ENCODE peak calls at places on chromosome 18, in nine cellular contexts. Q is choroid plexus epithelial cell; N is astrocyte of the spinal cord; M is transverse colon; H is heart left ventricle; X is naive thymus-derived CD4-positive, alpha-beta T cell; Y is foreskin fibroblast; G is left lung; R is GM12865. A is an unnamed sample.

GRCh38 chr18:6155707-6156106 is 259.0 kb downstream of the L3MBTL4 start:
- DNase-seq in Q (no peak), N (no peak), M (no peak), H (no peak), X (no peak), Y (no peak), G (no peak), R (no peak), A (no peak)

GRCh38 chr18:22471546-22472131 is 53.9 kb upstream of the CTAGE1 start:
- DNase-seq in Q (peak), N (peak), M (no peak), H (no peak), X (no peak), Y (peak), G (no peak), R (no peak), A (peak)

GRCh38 chr18:76978616-76979015 is 154.0 kb downstream of the MBP start:
- DNase-seq in Q (no peak), N (no peak), M (peak), H (no peak), X (no peak), Y (no peak), G (peak), R (no peak), A (no peak)

GRCh38 chr18:43271593-43272432 is 5.5 kb downstream of the SYT4 start:
- DNase-seq in Q (peak), N (peak), M (no peak), H (no peak), X (peak), Y (peak), G (no peak), R (peak), A (no peak)

GRCh38 chr18:2850816-2851215 is 4.0 kb downstream of the EMILIN2 start:
- DNase-seq in Q (no peak), N (no peak), M (no peak), H (no peak), X (no peak), Y (peak), G (no peak), R (no peak), A (no peak)

GRCh38 chr18:46250084-46250811 is 146.1 kb downstream of the HAUS1 start:
- DNase-seq in Q (peak), N (peak), M (peak), H (no peak), X (peak), Y (peak), G (no peak), R (peak), A (peak)

GRCh38 chr18:463442-464310 is 36.8 kb downstream of the COLEC12 start:
- DNase-seq in Q (no peak), N (peak), M (no peak), H (no peak), X (no peak), Y (peak), G (no peak), R (no peak), A (no peak)

GRCh38 chr18:75223687-75224347 is 13.2 kb downstream of the TSHZ1 start:
- DNase-seq in Q (no peak), N (peak), M (no peak), H (no peak), X (no peak), Y (peak), G (no peak), R (no peak), A (no peak)

GRCh38 chr18:76260941-76261472 is 234.0 kb downstream of the ZNF516 start:
- DNase-seq in Q (no peak), N (no peak), M (no peak), H (no peak), X (no peak), Y (peak), G (no peak), R (no peak), A (no peak)

GRCh38 chr18:12645264-12645663 is 12.6 kb downstream of the SPIRE1 start:
- DNase-seq in Q (no peak), N (no peak), M (no peak), H (no peak), X (no peak), Y (no peak), G (no peak), R (no peak), A (no peak)
- H3K4me3 ChIP-seq in Q (no peak), N (no peak), M (no peak), H (no peak), X (no peak), Y (no peak), G (no peak), R (no peak), A (no peak)

GRCh38 chr18:31244737-31245432 is 73.1 kb upstream of the DSG1 start:
- DNase-seq in Q (no peak), N (no peak), M (no peak), H (no peak), X (no peak), Y (no peak), G (no peak), R (no peak), A (no peak)
- H3K4me3 ChIP-seq in Q (no peak), N (no peak), M (no peak), H (peak), X (no peak), Y (no peak), G (no peak), R (peak), A (no peak)

DNA sequence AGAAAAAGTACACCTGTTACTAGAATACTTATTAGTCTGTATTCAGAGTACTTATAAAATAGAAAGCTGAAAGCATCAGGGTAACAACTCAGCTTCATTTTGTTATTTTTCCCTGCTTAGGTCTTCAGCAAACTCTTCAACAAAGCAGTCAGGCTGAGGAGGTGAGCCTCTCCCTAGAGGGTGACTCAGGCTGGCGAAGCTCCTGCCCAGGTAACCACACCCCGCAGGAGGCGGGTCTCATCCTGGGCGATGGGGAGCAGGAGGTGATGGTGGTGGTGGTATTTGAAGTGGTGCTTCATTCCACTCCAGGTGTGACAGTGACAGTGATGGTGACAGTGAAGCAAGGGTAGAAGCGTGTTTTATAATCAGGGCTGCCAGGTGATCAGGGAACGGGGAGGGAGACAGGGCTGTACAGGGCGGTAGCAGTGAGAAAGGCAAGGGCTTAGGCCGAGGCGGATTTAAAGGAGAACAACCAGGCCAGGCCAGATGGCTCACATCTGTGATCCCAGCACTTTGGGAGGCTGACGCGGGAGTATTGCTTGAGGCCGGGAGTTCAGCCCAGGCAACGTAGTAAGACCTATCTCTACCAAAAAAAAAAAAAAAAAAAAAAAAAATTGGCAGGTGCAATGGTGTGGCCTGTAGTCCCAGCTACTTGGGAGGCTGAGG is 127.1 kb downstream of the SOCS6 start:
- DNase-seq in Q (no peak), N (no peak), M (peak), H (no peak), X (no peak), Y (peak), G (no peak), R (no peak), A (no peak)
- H3K4me3 ChIP-seq in Q (no peak), N (no peak), M (no peak), H (no peak), X (no peak), Y (no peak), G (no peak), R (no peak), A (no peak)

DNA sequence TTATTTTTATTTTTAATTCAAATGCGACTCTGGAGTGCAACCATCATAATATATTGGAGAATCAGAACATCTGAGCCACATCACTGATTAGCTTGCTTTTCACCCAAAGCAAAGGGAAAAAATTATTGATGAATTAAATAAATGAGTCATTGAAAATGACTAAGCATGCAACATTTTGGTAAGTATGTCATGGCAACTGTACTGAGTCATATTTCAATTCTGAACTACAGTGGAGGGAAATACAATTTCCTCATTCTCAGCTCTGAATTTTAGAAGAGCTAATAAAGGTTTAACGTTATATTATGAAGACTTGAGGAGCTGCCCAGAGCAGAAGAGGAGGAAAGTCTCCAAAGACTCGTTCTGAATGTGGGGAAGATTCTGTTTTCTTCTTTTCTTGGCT is 89.6 kb upstream of the CCDC68 start:
- DNase-seq in Q (peak), N (peak), M (no peak), H (no peak), X (no peak), Y (peak), G (no peak), R (no peak), A (no peak)
- H3K4me3 ChIP-seq in Q (no peak), N (no peak), M (no peak), H (no peak), X (no peak), Y (no peak), G (no peak), R (no peak), A (no peak)

DNA sequence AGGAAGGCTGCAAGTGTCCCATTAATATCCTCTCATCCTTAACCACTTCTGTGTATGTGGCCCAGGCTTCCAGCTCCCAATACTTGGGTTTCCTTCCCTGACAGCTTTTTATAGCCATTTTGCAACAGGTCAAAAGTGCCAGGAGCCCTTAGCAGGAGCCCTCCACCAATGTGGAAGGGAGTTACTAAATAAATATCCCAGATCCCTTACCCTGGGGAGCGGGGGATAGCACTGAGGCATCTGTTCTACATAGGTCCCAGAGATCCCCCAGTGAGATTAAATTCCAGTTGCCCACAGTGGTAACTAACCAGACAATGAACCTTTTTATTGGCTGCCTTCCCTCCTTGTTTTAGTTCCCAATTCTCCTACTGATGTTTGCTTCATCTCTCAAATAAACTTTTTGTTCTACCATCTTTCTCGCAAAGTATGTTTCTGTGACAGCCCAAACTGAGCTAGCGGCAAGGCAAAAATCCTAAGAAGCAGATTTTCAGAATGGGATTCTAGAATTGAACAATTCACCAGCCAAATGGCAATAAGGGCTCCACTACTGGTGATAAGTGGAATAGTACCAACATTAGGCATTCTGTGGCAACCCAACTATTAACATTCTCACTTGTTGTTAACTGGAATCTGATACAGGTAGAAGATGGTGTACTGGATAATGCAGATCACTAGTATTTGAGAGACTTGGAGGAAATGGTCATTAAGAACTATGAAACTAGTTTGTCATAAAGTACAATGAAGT is 83.9 kb upstream of the MAPRE2 start:
- DNase-seq in Q (peak), N (peak), M (no peak), H (no peak), X (no peak), Y (no peak), G (no peak), R (no peak), A (no peak)
- H3K4me3 ChIP-seq in Q (no peak), N (no peak), M (no peak), H (no peak), X (no peak), Y (no peak), G (no peak), R (no peak), A (no peak)

DNA sequence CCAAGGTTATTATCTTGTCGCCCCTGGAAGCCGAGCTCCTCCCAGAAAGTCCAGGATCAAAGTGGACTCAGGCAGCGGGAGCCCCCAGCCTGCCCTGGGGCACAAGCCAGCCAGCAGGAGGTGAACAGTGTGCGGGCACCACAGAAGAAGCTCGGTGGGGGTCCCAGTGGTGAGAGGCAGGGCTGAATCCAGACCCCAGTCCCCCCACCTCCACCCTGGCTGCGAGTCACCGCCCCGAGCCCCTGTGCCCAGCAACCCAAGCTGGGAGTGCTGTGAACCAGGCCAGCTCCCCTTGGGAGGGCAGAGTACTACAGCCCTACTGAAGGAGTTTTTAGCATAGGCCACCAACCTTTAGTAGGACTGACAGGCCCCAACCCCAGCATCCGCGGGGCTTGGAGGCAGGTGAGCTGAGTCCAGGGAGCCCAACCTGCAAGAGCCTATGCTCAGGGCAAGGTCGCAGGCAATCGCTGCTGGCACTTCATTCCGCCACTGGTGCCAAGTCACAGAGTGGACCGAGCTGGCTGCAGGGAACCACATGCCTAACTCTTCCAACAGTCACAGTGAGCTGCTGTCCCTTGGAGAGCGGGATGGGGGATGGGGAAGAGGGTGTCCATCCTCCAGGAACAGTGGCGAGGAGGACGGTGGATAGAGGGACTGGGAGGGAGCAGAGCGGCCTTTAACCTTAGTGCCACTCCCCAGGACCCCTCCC is 3.0 kb downstream of the PIEZO2 start:
- DNase-seq in Q (no peak), N (no peak), M (no peak), H (no peak), X (no peak), Y (no peak), G (peak), R (no peak), A (no peak)
- H3K4me3 ChIP-seq in Q (peak), N (no peak), M (no peak), H (no peak), X (no peak), Y (no peak), G (peak), R (peak), A (no peak)

A was measured in thyroid gland.